ENCODE peak calls at places on chromosomes 3 and 15, in five cellular contexts. G is IMR-90, X is AG10803, T is colonic mucosa, R is BJ. A is an unnamed sample.

GRCh38 chr15:66772967-66773873 is 71.2 kb downstream of the SMAD6 start:
- DNase-seq in G (no peak), X (peak; percentile 57), T (peak; percentile 68), R (no peak), A (no peak)

GRCh38 chr3:7682822-7683229 is 818.8 kb upstream of the LMCD1 start:
- DNase-seq in G (peak; percentile 10), X (peak; percentile 68), T (no peak), R (peak; percentile 1), A (peak; percentile 92)

GRCh38 chr15:38242055-38242454 is 10.6 kb upstream of the SPRED1 start:
- DNase-seq in G (no peak), X (no peak), T (no peak), R (no peak), A (no peak)

GRCh38 chr3:184785106-184785505 is 26.9 kb upstream of the VPS8 start:
- DNase-seq in G (no peak), X (no peak), T (no peak), R (no peak), A (no peak)

GRCh38 chr3:53941174-53941573 is 49.5 kb upstream of the SELENOK start:
- DNase-seq in G (peak; percentile 47), X (peak; percentile 38), T (no peak), R (no peak), A (peak; percentile 64)

GRCh38 chr15:57085267-57085666 is 166.8 kb downstream of the TCF12 start:
- DNase-seq in G (peak; percentile 30), X (no peak), T (no peak), R (no peak), A (peak; percentile 77)

GRCh38 chr3:66468016-66468735 is 32.6 kb downstream of the LRIG1 start:
- DNase-seq in G (peak; percentile 41), X (peak; percentile 89), T (no peak), R (no peak), A (no peak)

GRCh38 chr15:100043069-100043641 is 298.6 kb downstream of the ADAMTS17 start:
- DNase-seq in G (peak; percentile 57), X (peak; percentile 66), T (no peak), R (peak; percentile 42), A (peak; percentile 86)

GRCh38 chr3:141360888-141361598 is 7.3 kb upstream of the ZBTB38 start:
- DNase-seq in G (peak; percentile 90), X (peak; percentile 85), T (peak; percentile 42), R (peak; percentile 90), A (peak; percentile 73)

GRCh38 chr3:171455603-171456550 is 4.3 kb downstream of the TNIK start:
- DNase-seq in G (no peak), X (no peak), T (no peak), R (no peak), A (peak; percentile 62)

GRCh38 chr3:171454026-171454425 is 6.2 kb downstream of the TNIK start:
- DNase-seq in G (no peak), X (no peak), T (no peak), R (no peak), A (no peak)

GRCh38 chr3:171453175-171453868 is 6.9 kb downstream of the TNIK start:
- DNase-seq in G (no peak), X (no peak), T (no peak), R (no peak), A (no peak)

GRCh38 chr3:171456765-171457164 is 3.4 kb downstream of the TNIK start:
- DNase-seq in G (no peak), X (no peak), T (no peak), R (no peak), A (no peak)

DNA sequence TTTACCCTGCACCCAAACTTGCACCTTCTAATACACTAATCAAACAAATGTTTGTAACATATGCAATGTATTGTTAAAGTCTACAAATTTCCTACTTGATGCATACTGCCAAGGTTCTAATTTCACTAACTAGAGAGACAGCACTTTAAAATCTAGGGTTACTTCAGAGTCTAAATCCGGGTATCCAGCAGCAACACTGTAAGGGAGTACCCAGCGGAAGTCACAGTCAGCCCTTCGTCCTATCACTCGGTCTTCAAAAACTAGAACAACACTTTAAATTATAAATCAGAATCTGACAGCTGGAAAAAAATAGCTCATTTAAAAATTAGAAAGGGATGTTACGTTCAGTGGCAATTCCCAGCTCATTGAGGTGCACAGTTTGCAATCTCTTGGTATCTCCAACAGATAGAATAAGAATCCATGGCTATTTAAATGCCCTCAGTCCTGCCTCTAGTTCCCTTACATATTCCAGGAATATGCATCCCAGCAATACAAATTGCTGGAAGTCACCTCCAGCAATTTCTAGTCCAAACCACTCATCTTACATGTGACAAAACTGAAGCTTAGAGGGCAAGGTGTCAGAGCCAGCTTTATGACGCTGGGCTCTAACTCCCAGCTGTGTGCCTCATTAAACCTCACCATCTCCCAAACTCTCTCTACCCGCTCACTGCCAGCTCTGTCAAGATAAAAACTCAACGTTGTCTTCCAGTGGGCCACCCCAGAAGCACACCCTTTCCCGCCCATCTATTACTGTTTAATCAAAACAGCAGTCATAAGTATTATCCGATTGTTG is 8.1 kb downstream of the TNIK start:
- DNase-seq in G (no peak), X (no peak), T (no peak), R (no peak), A (no peak)
- H3K4me3 ChIP-seq in G (no peak overlapping the region), X (no peak overlapping the region), T (no peak overlapping the region), R (no peak overlapping the region), A (no peak overlapping the region)

GRCh38 chr15:48281674-48282073 is 49.6 kb upstream of the DUT start:
- DNase-seq in G (peak; percentile 20), X (no peak), T (no peak), R (no peak), A (no peak)
- TF ChIP-seq CTCF in G (peak; percentile 14), X (no peak), T (no peak), R (no peak), A (no peak)

GRCh38 chr3:160927620-160928019 is 171.6 kb downstream of the PPM1L start:
- DNase-seq in G (no peak), X (no peak), T (no peak), R (no peak), A (no peak)
- H3K4me3 ChIP-seq in G (no peak overlapping the region), X (no peak overlapping the region), T (no peak overlapping the region), R (no peak overlapping the region), A (no peak overlapping the region)

GRCh38 chr3:152073267-152073666 is 195.5 kb upstream of the MBNL1 start:
- DNase-seq in G (peak; percentile 28), X (peak; percentile 69), T (no peak), R (no peak), A (no peak)

GRCh38 chr3:152071315-152071714 is 197.4 kb upstream of the MBNL1 start:
- DNase-seq in G (no peak), X (no peak), T (no peak), R (no peak), A (no peak)

GRCh38 chr3:152069871-152070270 is 196.4 kb downstream of the SUCNR1 start:
- DNase-seq in G (peak; percentile 38), X (no peak), T (no peak), R (no peak), A (peak; percentile 66)

GRCh38 chr3:152076148-152076547 is 192.6 kb upstream of the MBNL1 start:
- DNase-seq in G (peak; percentile 31), X (no peak), T (no peak), R (no peak), A (peak; percentile 23)

GRCh38 chr3:152071924-152072323 is 196.8 kb upstream of the MBNL1 start:
- DNase-seq in G (peak; percentile 70), X (peak; percentile 68), T (no peak), R (no peak), A (peak; percentile 55)
- TF ChIP-seq CTCF in G (peak; percentile 75), X (peak; percentile 69), T (peak; percentile 33), R (peak; percentile 54), A (peak; percentile 59)

GRCh38 chr3:107795514-107796094 is 272.8 kb downstream of the BBX start:
- DNase-seq in G (no peak), X (no peak), T (no peak), R (no peak), A (no peak)
- H3K4me3 ChIP-seq in G (no peak overlapping the region), X (no peak overlapping the region), T (no peak overlapping the region), R (no peak overlapping the region), A (no peak overlapping the region)

GRCh38 chr3:160643994-160644393 is 33.0 kb upstream of the ARL14 start:
- DNase-seq in G (peak; percentile 17), X (no peak), T (no peak), R (no peak), A (no peak)
- TF ChIP-seq CTCF in G (peak; percentile 26), X (no peak), T (no peak), R (no peak), A (no peak)

A was measured in bronchial epithelial cell.